ENCODE peak calls at places on chromosome 6, in five cellular contexts. One of them, this sample, is unnamed.

GRCh38 chr6:134739299-134740090 is 210.4 kb downstream of the ALDH8A1 start:
- DNase-seq in A549: no peak
- DNase-seq in breast epithelium: no peak
- DNase-seq in fibroblast of lung: peak
- DNase-seq in lower lobe of right lung: no peak
- DNase-seq in this sample: no peak

GRCh38 chr6:5159162-5159561 is 74.0 kb downstream of the PPP1R3G start:
- DNase-seq in breast epithelium: no peak
- DNase-seq in lower lobe of right lung: no peak
- DNase-seq in A549: no peak
- DNase-seq in fibroblast of lung: no peak
- DNase-seq in this sample: no peak

GRCh38 chr6:128517124-128517523 is 3.3 kb downstream of the PTPRK start:
- DNase-seq in breast epithelium: no peak
- DNase-seq in A549: no peak
- DNase-seq in fibroblast of lung: no peak
- DNase-seq in lower lobe of right lung: no peak
- DNase-seq in this sample: no peak

GRCh38 chr6:5782783-5783567 is 223.8 kb downstream of the NRN1 start:
- DNase-seq in A549: no peak
- DNase-seq in lower lobe of right lung: no peak
- DNase-seq in fibroblast of lung: peak
- DNase-seq in breast epithelium: no peak
- DNase-seq in this sample: no peak

GRCh38 chr6:89984926-89985743 is 90.9 kb downstream of the GJA10 start:
- DNase-seq in fibroblast of lung: peak
- DNase-seq in lower lobe of right lung: peak
- DNase-seq in breast epithelium: no peak
- DNase-seq in A549: no peak
- DNase-seq in this sample: no peak

GRCh38 chr6:129486333-129486732 is 223.6 kb downstream of the ARHGAP18 start:
- DNase-seq in lower lobe of right lung: no peak
- DNase-seq in A549: no peak
- DNase-seq in breast epithelium: no peak
- DNase-seq in fibroblast of lung: no peak
- DNase-seq in this sample: no peak

GRCh38 chr6:107470364-107470763 is 11.0 kb upstream of the PDSS2 start:
- DNase-seq in breast epithelium: no peak
- DNase-seq in A549: no peak
- DNase-seq in fibroblast of lung: no peak
- DNase-seq in lower lobe of right lung: no peak
- DNase-seq in this sample: no peak

GRCh38 chr6:157670466-157671186 is 152.4 kb upstream of the SNX9 start:
- DNase-seq in A549: no peak
- DNase-seq in lower lobe of right lung: no peak
- DNase-seq in fibroblast of lung: peak
- DNase-seq in breast epithelium: no peak
- DNase-seq in this sample: peak

GRCh38 chr6:143323729-143324465 is 126.6 kb downstream of the ADAT2 start:
- DNase-seq in fibroblast of lung: no peak
- DNase-seq in A549: no peak
- DNase-seq in lower lobe of right lung: no peak
- DNase-seq in breast epithelium: no peak
- DNase-seq in this sample: no peak

GRCh38 chr6:5536644-5537043 is 275.3 kb downstream of the FARS2 start:
- DNase-seq in A549: no peak
- DNase-seq in fibroblast of lung: no peak
- DNase-seq in lower lobe of right lung: no peak
- DNase-seq in breast epithelium: no peak
- DNase-seq in this sample: no peak

GRCh38 chr6:110518281-110518623 is 41.8 kb upstream of the SLC22A16 start:
- DNase-seq in lower lobe of right lung: no peak
- DNase-seq in fibroblast of lung: peak
- DNase-seq in breast epithelium: no peak
- DNase-seq in A549: peak
- DNase-seq in this sample: no peak

GRCh38 chr6:144311361-144311760 is 26.2 kb downstream of the UTRN start:
- DNase-seq in A549: no peak
- DNase-seq in breast epithelium: no peak
- DNase-seq in fibroblast of lung: no peak
- DNase-seq in lower lobe of right lung: no peak
- DNase-seq in this sample: no peak

GRCh38 chr6:165439928-165440554 is 130.6 kb upstream of the C6orf118 start:
- DNase-seq in fibroblast of lung: peak
- DNase-seq in A549: peak
- DNase-seq in breast epithelium: no peak
- DNase-seq in lower lobe of right lung: no peak
- DNase-seq in this sample: no peak

GRCh38 chr6:44999066-44999465 is 329.1 kb upstream of the RUNX2 start:
- DNase-seq in breast epithelium: no peak
- DNase-seq in fibroblast of lung: no peak
- DNase-seq in A549: no peak
- DNase-seq in lower lobe of right lung: no peak
- DNase-seq in this sample: no peak

GRCh38 chr6:21947751-21948386 is 349.0 kb downstream of the PRL start:
- DNase-seq in A549: no peak
- DNase-seq in fibroblast of lung: no peak
- DNase-seq in lower lobe of right lung: no peak
- DNase-seq in breast epithelium: no peak
- DNase-seq in this sample: no peak

GRCh38 chr6:2725999-2726567 is 24.6 kb downstream of the MYLK4 start:
- DNase-seq in fibroblast of lung: peak
- DNase-seq in breast epithelium: no peak
- DNase-seq in A549: no peak
- DNase-seq in lower lobe of right lung: no peak
- DNase-seq in this sample: no peak

GRCh38 chr6:29806387-29806786 is 21.2 kb upstream of the HLA-G start:
- DNase-seq in breast epithelium: no peak
- DNase-seq in fibroblast of lung: no peak
- DNase-seq in lower lobe of right lung: no peak
- DNase-seq in A549: no peak
- DNase-seq in this sample: no peak

GRCh38 chr6:98828991-98829411 is 5.4 kb upstream of the POU3F2 start:
- DNase-seq in lower lobe of right lung: no peak
- DNase-seq in fibroblast of lung: no peak
- DNase-seq in breast epithelium: no peak
- DNase-seq in A549: no peak
- DNase-seq in this sample: no peak

GRCh38 chr6:130357436-130357835 is 8.4 kb upstream of the TMEM200A start:
- DNase-seq in breast epithelium: no peak
- DNase-seq in A549: no peak
- DNase-seq in lower lobe of right lung: no peak
- DNase-seq in fibroblast of lung: no peak
- DNase-seq in this sample: no peak

GRCh38 chr6:20840675-20841074 is 306.4 kb downstream of the CDKAL1 start:
- DNase-seq in fibroblast of lung: peak
- DNase-seq in lower lobe of right lung: no peak
- DNase-seq in breast epithelium: no peak
- DNase-seq in A549: no peak
- DNase-seq in this sample: no peak

GRCh38 chr6:7146079-7146828 is 38.5 kb downstream of the RREB1 start:
- DNase-seq in A549: no peak
- DNase-seq in breast epithelium: no peak
- DNase-seq in lower lobe of right lung: peak
- DNase-seq in fibroblast of lung: peak
- DNase-seq in this sample: peak

GRCh38 chr6:16723833-16724232 is 37.4 kb downstream of the ATXN1 start:
- DNase-seq in A549: no peak
- DNase-seq in lower lobe of right lung: no peak
- DNase-seq in fibroblast of lung: peak
- DNase-seq in breast epithelium: no peak
- DNase-seq in this sample: peak

GRCh38 chr6:22333802-22334201 is 37.0 kb upstream of the PRL start:
- DNase-seq in A549: no peak
- DNase-seq in fibroblast of lung: no peak
- DNase-seq in breast epithelium: no peak
- DNase-seq in lower lobe of right lung: no peak
- DNase-seq in this sample: no peak

GRCh38 chr6:41966961-41967311 is 25.3 kb upstream of the CCND3 start:
- DNase-seq in breast epithelium: no peak
- DNase-seq in A549: peak
- DNase-seq in fibroblast of lung: peak
- DNase-seq in lower lobe of right lung: no peak
- DNase-seq in this sample: no peak

GRCh38 chr6:84353459-84354423 is 126.3 kb upstream of the CEP162 start:
- DNase-seq in breast epithelium: no peak
- DNase-seq in fibroblast of lung: no peak
- DNase-seq in A549: no peak
- DNase-seq in lower lobe of right lung: no peak
- DNase-seq in this sample: no peak

GRCh38 chr6:168934856-168935627 is 318.6 kb downstream of the THBS2 start:
- DNase-seq in breast epithelium: no peak
- DNase-seq in lower lobe of right lung: no peak
- DNase-seq in A549: no peak
- DNase-seq in fibroblast of lung: peak
- DNase-seq in this sample: no peak

GRCh38 chr6:26017567-26017966 is 55.0 kb downstream of the TRIM38 start:
- DNase-seq in lower lobe of right lung: peak
- DNase-seq in fibroblast of lung: peak
- DNase-seq in breast epithelium: peak
- DNase-seq in A549: no peak
- DNase-seq in this sample: peak

GRCh38 chr6:22240025-22240424 is 56.8 kb downstream of the PRL start:
- DNase-seq in breast epithelium: no peak
- DNase-seq in A549: no peak
- DNase-seq in fibroblast of lung: peak
- DNase-seq in lower lobe of right lung: no peak
- DNase-seq in this sample: no peak

DNA sequence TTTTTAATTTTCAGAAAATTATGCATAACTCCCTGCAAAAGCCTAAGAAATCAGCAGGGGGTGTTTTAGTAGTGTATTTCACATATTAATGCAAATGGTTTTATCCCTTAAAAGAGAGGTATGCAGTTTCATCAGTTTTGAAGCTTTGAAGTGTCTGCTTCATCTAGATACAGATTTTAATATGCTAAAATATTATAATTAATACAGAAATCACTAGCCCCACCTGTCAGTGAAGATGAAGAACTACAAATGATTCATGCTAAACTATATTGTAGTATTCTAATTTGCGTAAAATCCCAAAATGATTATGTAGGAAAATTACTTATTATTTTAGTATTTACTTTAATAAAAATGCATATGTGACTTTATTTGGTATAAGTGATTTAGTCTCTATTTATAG is 2.9 kb upstream of the TFB1M start:
- DNase-seq in A549: no peak
- DNase-seq in lower lobe of right lung: no peak
- DNase-seq in breast epithelium: no peak
- DNase-seq in fibroblast of lung: peak
- DNase-seq in this sample: no peak
- TF ChIP-seq CTCF in A549: no peak
- TF ChIP-seq CTCF in lower lobe of right lung: peak
- TF ChIP-seq CTCF in breast epithelium: no peak
- TF ChIP-seq CTCF in fibroblast of lung: no peak
- TF ChIP-seq CTCF in this sample: no peak

DNA sequence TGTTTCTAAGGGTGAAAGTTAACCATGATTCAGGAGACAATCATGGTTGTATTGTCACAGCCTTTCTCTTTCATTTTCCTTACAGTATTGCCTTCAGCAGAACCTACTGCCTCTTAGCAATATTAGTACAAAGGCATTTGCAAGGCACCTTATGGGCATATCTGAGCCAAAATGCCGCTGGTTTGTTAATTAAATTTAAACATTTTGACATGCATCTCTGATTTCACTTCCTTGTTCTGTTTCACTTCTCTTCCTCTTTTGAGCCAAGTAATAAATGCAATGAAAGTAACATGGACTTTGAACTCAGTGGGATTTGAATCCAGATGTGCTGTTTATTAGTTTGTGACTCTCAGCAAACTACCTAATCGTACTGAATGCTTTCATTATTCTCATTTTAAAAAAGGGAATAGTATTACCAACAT is 467.4 kb upstream of the CITED2 start:
- DNase-seq in lower lobe of right lung: no peak
- DNase-seq in breast epithelium: no peak
- DNase-seq in A549: no peak
- DNase-seq in fibroblast of lung: no peak
- DNase-seq in this sample: no peak
- H3K27ac ChIP-seq in lower lobe of right lung: peak
- H3K27ac ChIP-seq in breast epithelium: no peak
- H3K27ac ChIP-seq in A549: no peak
- H3K27ac ChIP-seq in fibroblast of lung: no peak
- H3K27ac ChIP-seq in this sample: no peak

DNA sequence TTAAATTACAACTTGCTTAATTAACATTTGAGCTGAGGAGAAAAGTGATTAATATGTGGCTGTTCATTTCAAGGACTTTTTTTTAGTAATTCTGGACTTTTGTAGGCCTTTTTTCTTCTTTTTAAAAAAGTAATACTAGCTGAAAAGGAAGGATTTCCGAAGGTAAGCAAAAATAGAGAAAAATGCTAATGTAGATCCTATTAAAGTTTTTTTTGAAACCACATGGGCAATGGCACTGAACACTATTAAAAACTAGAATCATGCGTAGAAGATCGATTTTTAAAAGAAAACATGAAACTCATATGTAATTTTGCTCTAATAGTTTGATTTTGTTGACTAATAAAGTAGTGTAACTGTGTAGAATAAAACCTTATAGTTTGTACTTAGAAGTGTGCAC is 2.4 kb downstream of the BAG2 start:
- DNase-seq in A549: no peak
- DNase-seq in lower lobe of right lung: no peak
- DNase-seq in fibroblast of lung: no peak
- DNase-seq in breast epithelium: no peak
- DNase-seq in this sample: no peak
- H3K4me3 ChIP-seq in A549: peak
- H3K4me3 ChIP-seq in lower lobe of right lung: peak
- H3K4me3 ChIP-seq in fibroblast of lung: peak
- H3K4me3 ChIP-seq in breast epithelium: no peak
- H3K4me3 ChIP-seq in this sample: peak

GRCh38 chr6:170372380-170373325 is 66.1 kb downstream of the FAM120B start:
- DNase-seq in lower lobe of right lung: no peak
- DNase-seq in breast epithelium: no peak
- DNase-seq in A549: no peak
- DNase-seq in fibroblast of lung: no peak
- DNase-seq in this sample: no peak

GRCh38 chr6:170369439-170369838 is 62.9 kb downstream of the FAM120B start:
- DNase-seq in A549: no peak
- DNase-seq in lower lobe of right lung: no peak
- DNase-seq in fibroblast of lung: no peak
- DNase-seq in breast epithelium: no peak
- DNase-seq in this sample: no peak

GRCh38 chr6:170371091-170371490 is 64.5 kb downstream of the FAM120B start:
- DNase-seq in fibroblast of lung: no peak
- DNase-seq in A549: no peak
- DNase-seq in lower lobe of right lung: no peak
- DNase-seq in breast epithelium: no peak
- DNase-seq in this sample: no peak

GRCh38 chr6:170370413-170370812 is 63.9 kb downstream of the FAM120B start:
- DNase-seq in fibroblast of lung: no peak
- DNase-seq in lower lobe of right lung: no peak
- DNase-seq in A549: no peak
- DNase-seq in breast epithelium: no peak
- DNase-seq in this sample: no peak

DNA sequence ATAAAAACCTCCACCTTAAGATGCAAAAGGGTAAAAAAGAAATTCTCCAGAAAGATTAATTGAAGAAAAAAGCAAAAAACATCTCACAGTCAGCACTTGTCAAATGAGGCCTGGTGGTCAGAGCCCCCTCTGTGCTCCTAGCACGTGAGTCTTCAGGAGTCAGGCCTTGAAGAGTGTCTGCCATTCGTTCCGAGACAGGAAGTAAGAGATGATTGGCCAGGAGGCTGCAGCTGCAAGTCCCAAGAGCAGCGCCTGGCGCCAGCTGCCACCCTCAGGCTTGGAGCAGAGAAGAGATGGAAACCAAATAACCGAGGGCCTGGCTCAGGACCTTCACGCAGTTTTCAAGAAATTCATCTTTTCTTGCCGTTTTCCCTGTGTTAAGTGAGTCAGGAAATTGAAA is 65.0 kb downstream of the FAM120B start:
- DNase-seq in breast epithelium: no peak
- DNase-seq in A549: no peak
- DNase-seq in fibroblast of lung: peak
- DNase-seq in lower lobe of right lung: no peak
- DNase-seq in this sample: no peak
- TF ChIP-seq CTCF in breast epithelium: no peak
- TF ChIP-seq CTCF in A549: no peak
- TF ChIP-seq CTCF in fibroblast of lung: no peak
- TF ChIP-seq CTCF in lower lobe of right lung: no peak
- TF ChIP-seq CTCF in this sample: no peak

This sample was measured in uterus.